ENCODE peak calls at places on chromosomes 5 and 9, in ten cellular contexts. Z is breast epithelium; X is effector memory CD4-positive, alpha-beta T cell; I is lung; G is A673; D is OCI-LY7; H is heart right ventricle; Q is Peyer's patch; Y is mucosa of descending colon; F is IMR-90. P is an unnamed sample. For H3K36me3, the result is how much of the 10 kb centered on the place peaks cover.

GRCh38 chr9:134724231-134724911 is 82.8 kb downstream of the COL5A1 start:
- DNase-seq in F (peak), Y (peak), Z (no peak), X (no peak), I (no peak), H (peak), Q (no peak), D (no peak), G (no peak), P (no peak)

GRCh38 chr9:127035948-127036347 is 86.5 kb downstream of the ANGPTL2 start:
- DNase-seq in G (no peak), H (peak), Q (no peak), F (no peak), I (peak), Z (peak), X (no peak), Y (no peak), D (no peak), P (no peak)

GRCh38 chr5:79845448-79846197 is 145.4 kb downstream of the MTX3 start:
- DNase-seq in Z (no peak), G (no peak), Q (no peak), H (no peak), Y (no peak), I (no peak), F (peak), D (no peak), X (no peak), P (no peak)

GRCh38 chr5:167642779-167643517 is 648.5 kb upstream of the WWC1 start:
- DNase-seq in Q (no peak), X (no peak), I (no peak), Z (no peak), F (peak), Y (no peak), G (peak), H (no peak), D (no peak), P (peak)

GRCh38 chr9:104907278-104907951 is 20.5 kb downstream of the ABCA1 start:
- DNase-seq in D (no peak), Y (no peak), H (peak), G (no peak), I (no peak), F (peak), Q (no peak), Z (no peak), X (no peak), P (no peak)

GRCh38 chr9:76962732-76963131 is 56.7 kb upstream of the FOXB2 start:
- DNase-seq in F (no peak), D (no peak), Z (no peak), I (no peak), Y (no peak), G (no peak), H (no peak), Q (no peak), X (no peak), P (no peak)

GRCh38 chr9:95075700-95076099 is 241.8 kb downstream of the FANCC start:
- DNase-seq in X (no peak), G (no peak), Q (no peak), I (no peak), F (no peak), Z (peak), D (no peak), H (no peak), Y (no peak), P (no peak)

GRCh38 chr9:136858844-136859757 is 7.0 kb downstream of the MAMDC4 start:
- DNase-seq in Y (peak), D (no peak), I (no peak), F (peak), Z (peak), X (no peak), Q (peak), H (peak), G (no peak), P (no peak)

GRCh38 chr5:17359451-17359965 is 138.5 kb upstream of the TAF11L2 start:
- DNase-seq in Z (no peak), D (no peak), H (no peak), G (no peak), Y (peak), F (peak), I (no peak), Q (no peak), X (no peak), P (no peak)

GRCh38 chr9:127525426-127526188 is 74.3 kb downstream of the LRSAM1 start:
- DNase-seq in G (peak), H (peak), Q (peak), D (peak), Y (no peak), I (no peak), X (no peak), Z (no peak), F (peak), P (no peak)

GRCh38 chr5:93349613-93350012 is 231.4 kb downstream of the NR2F1-AS1 start:
- DNase-seq in I (no peak), G (no peak), Y (no peak), D (no peak), H (no peak), Z (no peak), Q (no peak), F (peak), X (no peak), P (no peak)

GRCh38 chr9:96858670-96859069 is 4.4 kb upstream of the ZNF782 start:
- DNase-seq in X (no peak), F (no peak), H (no peak), Q (no peak), Y (no peak), I (no peak), D (no peak), Z (no peak), G (no peak), P (no peak)

GRCh38 chr5:15420201-15420600 is 79.8 kb upstream of the FBXL7 start:
- DNase-seq in F (no peak), X (no peak), G (no peak), Y (no peak), D (no peak), H (no peak), Z (no peak), I (no peak), Q (no peak), P (no peak)

GRCh38 chr5:173232499-173233346 is 2.3 kb downstream of the NKX2-5 start:
- DNase-seq in X (no peak), Q (no peak), F (no peak), Z (no peak), H (no peak), D (no peak), G (no peak), I (no peak), Y (no peak), P (no peak)

GRCh38 chr5:92562065-92562464 is 1019.0 kb downstream of the NR2F1-AS1 start:
- DNase-seq in I (no peak), Z (no peak), G (no peak), F (peak), Q (no peak), H (no peak), D (no peak), X (no peak), Y (no peak), P (no peak)

GRCh38 chr5:115124741-115125140 is 45.0 kb downstream of the TRIM36 start:
- DNase-seq in I (no peak), H (no peak), Y (no peak), Z (no peak), D (no peak), X (no peak), Q (no peak), G (no peak), F (no peak), P (no peak)

GRCh38 chr9:104927216-104927911 is 591 bp downstream of the ABCA1 start:
- DNase-seq in X (no peak), G (peak), Y (peak), D (peak), F (peak), Q (peak), H (no peak), I (no peak), Z (no peak), P (no peak)

GRCh38 chr5:115838885-115839518 is 2.4 kb downstream of the ATG12 start:
- DNase-seq in Y (no peak), Q (no peak), X (peak), Z (no peak), H (no peak), D (peak), G (peak), I (no peak), F (peak), P (no peak)

GRCh38 chr5:132592521-132592920 is 35.7 kb downstream of the RAD50 start:
- DNase-seq in G (no peak), Z (no peak), X (no peak), H (no peak), D (no peak), F (peak), I (no peak), Q (no peak), Y (no peak), P (no peak)

GRCh38 chr5:143154495-143155375 is 248.8 kb downstream of the NR3C1 start:
- DNase-seq in H (no peak), Y (no peak), Z (no peak), G (no peak), X (no peak), D (no peak), Q (no peak), F (peak), I (no peak), P (no peak)

GRCh38 chr5:9774472-9775079 is 144.4 kb upstream of the TAS2R1 start:
- DNase-seq in X (no peak), D (no peak), Z (no peak), Y (peak), G (peak), F (peak), I (no peak), H (no peak), Q (no peak), P (no peak)

GRCh38 chr9:126248680-126249079 is 77.9 kb upstream of the MVB12B start:
- DNase-seq in X (no peak), G (no peak), H (no peak), Z (no peak), D (no peak), Y (no peak), F (peak), I (no peak), Q (no peak), P (no peak)

GRCh38 chr5:80406980-80407734 is 707 bp upstream of the ZFYVE16 start:
- DNase-seq in F (peak), G (no peak), H (peak), I (no peak), X (no peak), Z (no peak), Q (peak), Y (peak), D (peak), P (no peak)

GRCh38 chr9:135500071-135500524 is 384 bp upstream of the MRPS2 start:
- DNase-seq in Y (no peak), D (peak), Q (no peak), X (no peak), Z (no peak), I (no peak), F (peak), G (no peak), H (no peak), P (no peak)

GRCh38 chr9:135504262-135505229 is 4.1 kb downstream of the MRPS2 start:
- DNase-seq in Q (peak), G (peak), F (peak), D (peak), X (no peak), I (peak), H (peak), Z (no peak), Y (peak), P (no peak)

GRCh38 chr5:64693636-64694035 is 3.3 kb downstream of the SHISAL2B start:
- DNase-seq in F (no peak), Y (no peak), Z (no peak), Q (no peak), G (no peak), D (no peak), H (no peak), X (no peak), I (no peak), P (no peak)

GRCh38 chr9:84139296-84140100 is 158.9 kb downstream of the RMI1 start:
- DNase-seq in F (peak), I (peak), Y (peak), G (peak), D (peak), Q (peak), Z (peak), X (no peak), H (peak), P (no peak)

GRCh38 chr5:126914813-126915436 is 115.4 kb downstream of the MARCHF3 start:
- DNase-seq in H (no peak), I (no peak), Y (no peak), Q (no peak), G (no peak), Z (no peak), D (no peak), X (no peak), F (no peak), P (no peak)

GRCh38 chr9:2623866-2624682 is 2.5 kb downstream of the VLDLR start:
- DNase-seq in X (no peak), Y (no peak), H (no peak), G (no peak), D (no peak), Z (no peak), I (no peak), Q (no peak), F (no peak), P (no peak)
- H3K4me3 ChIP-seq in X (no peak), Y (no peak), H (peak), G (no peak), D (no peak), Z (peak), I (no peak), Q (no peak), F (peak), P (no peak)

DNA sequence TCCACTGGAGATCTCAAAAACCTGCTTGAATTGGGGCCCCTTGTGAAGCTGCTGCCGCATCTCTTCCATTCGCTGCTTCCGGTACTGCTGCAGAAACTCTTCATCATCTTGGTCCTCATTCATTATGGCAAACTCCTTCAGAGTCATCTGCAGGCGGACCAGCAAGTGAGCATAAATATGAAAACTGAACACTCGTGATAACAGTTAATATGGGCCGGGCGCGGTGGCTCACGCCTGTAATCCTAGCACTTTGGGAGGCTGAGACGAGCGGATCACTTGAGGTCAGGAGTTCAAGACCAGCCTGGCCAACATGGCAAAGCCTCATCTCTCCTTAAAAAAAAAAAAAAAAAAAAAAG is 7.9 kb downstream of the PDCL start:
- DNase-seq in D (no peak), Y (no peak), Z (no peak), F (no peak), I (no peak), H (no peak), X (no peak), Q (no peak), G (no peak), P (no peak)
- H3K36me3 ChIP-seq in D (half or more), Y (under half), Z (under half), F (under half), I (under half), H (half or more), X (under half), Q (under half), G (half or more), P (under half)

DNA sequence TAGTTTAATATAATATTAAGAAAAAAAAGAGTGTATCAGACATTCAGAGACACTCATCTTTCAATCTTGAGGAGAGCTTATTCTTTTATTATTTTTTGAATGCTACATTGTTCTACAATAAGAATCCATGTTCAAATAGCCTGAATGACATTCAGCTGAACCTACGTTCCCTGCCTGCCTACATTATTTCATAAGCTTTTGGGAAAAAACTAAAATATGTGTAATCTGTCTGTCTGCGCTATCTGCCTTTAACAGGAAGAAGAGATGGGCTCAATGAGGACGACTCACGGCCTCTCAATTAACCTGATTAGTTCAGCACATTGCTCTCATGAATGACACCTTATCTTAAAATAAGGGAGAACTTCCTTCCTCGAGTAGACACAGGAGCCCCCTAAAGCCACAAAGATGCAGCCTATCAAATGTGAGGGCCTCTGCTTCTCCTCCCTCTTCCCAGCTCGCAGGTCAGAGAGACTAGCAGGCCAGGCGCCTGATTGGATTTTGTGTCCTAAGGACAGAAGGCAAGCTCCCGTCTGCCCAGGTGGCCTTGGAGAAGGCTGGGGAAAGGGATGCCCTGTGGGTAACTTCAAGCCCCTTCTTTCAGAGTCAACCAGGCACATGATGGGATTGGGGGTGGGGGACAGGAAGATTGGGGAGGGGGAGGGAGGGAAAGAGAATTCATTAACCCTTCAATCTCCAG is 37.7 kb downstream of the EBF1 start:
- DNase-seq in I (no peak), Y (no peak), F (no peak), X (no peak), D (no peak), G (no peak), H (no peak), Q (no peak), Z (no peak), P (no peak)
- H3K4me3 ChIP-seq in I (no peak), Y (no peak), F (no peak), X (no peak), D (no peak), G (no peak), H (peak), Q (no peak), Z (peak), P (no peak)

GRCh38 chr5:133741396-133741795 is 129.1 kb upstream of the FSTL4 start:
- DNase-seq in I (no peak), Z (no peak), H (no peak), G (no peak), Q (no peak), D (no peak), F (no peak), Y (no peak), X (no peak), P (no peak)
- H3K36me3 ChIP-seq in I (under half), Z (under half), H (under half), G (under half), Q (under half), D (under half), F (under half), Y (under half), X (under half), P (under half)

GRCh38 chr5:151093476-151093889 is 12.6 kb upstream of the TNIP1 start:
- DNase-seq in Q (peak), D (no peak), X (no peak), G (peak), Z (no peak), F (peak), Y (no peak), I (peak), H (no peak), P (no peak)
- H3K4me3 ChIP-seq in Q (no peak), D (no peak), X (no peak), G (no peak), Z (no peak), F (peak), Y (no peak), I (no peak), H (no peak), P (no peak)

GRCh38 chr9:562330-562729 is 279.2 kb upstream of the DMRT1 start:
- DNase-seq in Y (no peak), Z (no peak), G (no peak), Q (no peak), D (no peak), I (no peak), F (no peak), X (no peak), H (no peak), P (no peak)

GRCh38 chr9:565528-565927 is 276.0 kb upstream of the DMRT1 start:
- DNase-seq in Y (no peak), G (no peak), I (no peak), D (peak), X (no peak), Z (no peak), Q (no peak), H (no peak), F (no peak), P (no peak)

GRCh38 chr9:561430-561829 is 280.1 kb upstream of the DMRT1 start:
- DNase-seq in H (no peak), D (no peak), F (no peak), Y (no peak), X (no peak), Q (no peak), Z (no peak), G (no peak), I (no peak), P (peak)

GRCh38 chr9:567128-567745 is 274.3 kb upstream of the DMRT1 start:
- DNase-seq in Z (no peak), Y (no peak), F (no peak), H (no peak), Q (no peak), X (no peak), I (no peak), G (no peak), D (peak), P (no peak)

GRCh38 chr9:563200-563599 is 278.3 kb upstream of the DMRT1 start:
- DNase-seq in Y (no peak), D (no peak), Q (no peak), G (no peak), I (no peak), Z (no peak), H (no peak), X (no peak), F (no peak), P (no peak)
- H3K36me3 ChIP-seq in Y (under half), D (under half), Q (under half), G (under half), I (under half), Z (under half), H (under half), X (under half), F (under half), P (under half)

GRCh38 chr9:6681147-6681956 is 35.8 kb upstream of the GLDC start:
- DNase-seq in D (peak), F (peak), I (peak), H (peak), G (peak), Y (peak), X (peak), Z (peak), Q (peak), P (peak)

GRCh38 chr9:6680797-6681146 is 35.2 kb upstream of the GLDC start:
- DNase-seq in Z (peak), H (peak), F (peak), D (no peak), G (peak), Q (peak), X (peak), Y (no peak), I (peak), P (no peak)

GRCh38 chr9:6677803-6678202 is 32.3 kb upstream of the GLDC start:
- DNase-seq in F (no peak), I (no peak), Q (no peak), Y (no peak), G (no peak), H (no peak), X (no peak), D (no peak), Z (no peak), P (no peak)

GRCh38 chr9:6686396-6686795 is 40.9 kb upstream of the GLDC start:
- DNase-seq in X (no peak), H (peak), I (no peak), G (no peak), Z (no peak), Q (no peak), F (peak), Y (no peak), D (peak), P (no peak)

GRCh38 chr9:6681957-6682501 is 36.5 kb upstream of the GLDC start:
- DNase-seq in X (no peak), Y (no peak), D (no peak), Z (no peak), H (no peak), G (no peak), F (no peak), I (no peak), Q (no peak), P (no peak)
- H3K4me3 ChIP-seq in X (peak), Y (peak), D (peak), Z (peak), H (peak), G (peak), F (peak), I (peak), Q (peak), P (peak)

GRCh38 chr9:138053996-138054752 is 176.6 kb downstream of the CACNA1B start:
- DNase-seq in Y (no peak), H (no peak), D (peak), I (no peak), Z (no peak), G (no peak), X (no peak), F (no peak), Q (peak), P (no peak)
- H3K36me3 ChIP-seq in Y (under half), H (under half), D (under half), I (under half), Z (under half), G (under half), X (under half), F (under half), Q (under half), P (under half)

DNA sequence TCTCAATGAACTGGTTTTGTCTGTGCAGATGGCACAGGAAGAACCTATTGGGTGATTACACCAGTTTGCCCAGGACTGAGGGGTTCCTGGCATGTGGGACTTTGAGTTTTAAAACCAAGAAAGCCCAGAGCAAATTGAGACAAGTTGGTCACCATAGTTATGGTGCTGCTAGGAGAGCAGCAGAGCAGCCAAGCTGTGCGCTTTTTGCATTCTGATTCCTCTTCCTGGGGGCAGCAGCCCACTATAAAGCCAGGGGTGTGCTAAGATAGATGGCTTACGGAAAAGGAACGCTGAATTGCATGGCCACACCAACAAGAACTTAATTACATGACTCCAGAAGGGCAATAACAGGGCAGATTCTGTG is 49.7 kb downstream of the TIMD4 start:
- DNase-seq in F (no peak), H (no peak), X (no peak), I (no peak), Z (no peak), Q (no peak), D (no peak), Y (no peak), G (no peak), P (no peak)
- H3K4me3 ChIP-seq in F (no peak), H (no peak), X (peak), I (no peak), Z (no peak), Q (no peak), D (peak), Y (no peak), G (no peak), P (no peak)

GRCh38 chr9:15453956-15454355 is 31.3 kb downstream of the SNAPC3 start:
- DNase-seq in F (no peak), Z (no peak), X (no peak), Q (no peak), H (no peak), I (no peak), G (no peak), Y (no peak), D (no peak), P (no peak)
- H3K36me3 ChIP-seq in F (under half), Z (under half), X (half or more), Q (under half), H (half or more), I (under half), G (under half), Y (under half), D (half or more), P (half or more)